ENCODE peak calls at places on chromosomes 4 and X, in seven cellular contexts. One of them, this sample, is unnamed.

GRCh38 chr4:86032476-86033022 is 327.3 kb downstream of the MAPK10 start:
- DNase-seq in NB4: peak
- DNase-seq in OCI-LY7: no peak
- DNase-seq in AG08396: peak
- DNase-seq in activated gamma-delta T cell treated with Interleukin-2 at 50 U/mL for 16 hours: no peak
- DNase-seq in hepatocyte: peak
- DNase-seq in GM03348: peak
- DNase-seq in this sample: no peak

GRCh38 chrX:70664726-70665125 is 220.1 kb downstream of the DLG3 start:
- DNase-seq in activated gamma-delta T cell treated with Interleukin-2 at 50 U/mL for 16 hours: no peak
- DNase-seq in GM03348: peak
- DNase-seq in NB4: peak
- DNase-seq in OCI-LY7: peak
- DNase-seq in AG08396: peak
- DNase-seq in hepatocyte: peak
- DNase-seq in this sample: no peak

GRCh38 chr4:5955201-5955821 is 62.4 kb upstream of the CRMP1 start:
- DNase-seq in activated gamma-delta T cell treated with Interleukin-2 at 50 U/mL for 16 hours: no peak
- DNase-seq in GM03348: no peak
- DNase-seq in hepatocyte: no peak
- DNase-seq in AG08396: no peak
- DNase-seq in NB4: no peak
- DNase-seq in OCI-LY7: no peak
- DNase-seq in this sample: no peak

GRCh38 chr4:116016201-116016600 is 902.8 kb upstream of the NDST4 start:
- DNase-seq in activated gamma-delta T cell treated with Interleukin-2 at 50 U/mL for 16 hours: no peak
- DNase-seq in OCI-LY7: no peak
- DNase-seq in hepatocyte: no peak
- DNase-seq in GM03348: no peak
- DNase-seq in NB4: peak
- DNase-seq in AG08396: no peak
- DNase-seq in this sample: no peak

GRCh38 chr4:121594796-121595526 is 101.8 kb downstream of the ANXA5 start:
- DNase-seq in hepatocyte: peak
- DNase-seq in GM03348: peak
- DNase-seq in NB4: no peak
- DNase-seq in AG08396: peak
- DNase-seq in OCI-LY7: no peak
- DNase-seq in activated gamma-delta T cell treated with Interleukin-2 at 50 U/mL for 16 hours: no peak
- DNase-seq in this sample: no peak

GRCh38 chr4:13766722-13767495 is 139.4 kb upstream of the BOD1L1 start:
- DNase-seq in activated gamma-delta T cell treated with Interleukin-2 at 50 U/mL for 16 hours: no peak
- DNase-seq in AG08396: no peak
- DNase-seq in OCI-LY7: no peak
- DNase-seq in hepatocyte: no peak
- DNase-seq in GM03348: no peak
- DNase-seq in NB4: no peak
- DNase-seq in this sample: no peak

GRCh38 chr4:184939978-184940377 is 78.3 kb upstream of the HELT start:
- DNase-seq in AG08396: no peak
- DNase-seq in hepatocyte: no peak
- DNase-seq in activated gamma-delta T cell treated with Interleukin-2 at 50 U/mL for 16 hours: no peak
- DNase-seq in GM03348: no peak
- DNase-seq in NB4: no peak
- DNase-seq in OCI-LY7: no peak
- DNase-seq in this sample: no peak

GRCh38 chrX:50736651-50737050 is 77.3 kb downstream of the SHROOM4 start:
- DNase-seq in activated gamma-delta T cell treated with Interleukin-2 at 50 U/mL for 16 hours: no peak
- DNase-seq in AG08396: no peak
- DNase-seq in hepatocyte: no peak
- DNase-seq in GM03348: no peak
- DNase-seq in NB4: peak
- DNase-seq in OCI-LY7: no peak
- DNase-seq in this sample: no peak

GRCh38 chr4:134216436-134216835 is 14.8 kb upstream of the PABPC4L start:
- DNase-seq in activated gamma-delta T cell treated with Interleukin-2 at 50 U/mL for 16 hours: no peak
- DNase-seq in NB4: no peak
- DNase-seq in OCI-LY7: no peak
- DNase-seq in AG08396: no peak
- DNase-seq in GM03348: peak
- DNase-seq in hepatocyte: peak
- DNase-seq in this sample: no peak

GRCh38 chrX:100931218-100931924 is 2.7 kb upstream of the XKRX start:
- DNase-seq in NB4: peak
- DNase-seq in hepatocyte: no peak
- DNase-seq in AG08396: no peak
- DNase-seq in activated gamma-delta T cell treated with Interleukin-2 at 50 U/mL for 16 hours: no peak
- DNase-seq in OCI-LY7: no peak
- DNase-seq in GM03348: no peak
- DNase-seq in this sample: no peak